ENCODE peak calls at places on chromosomes 6 and 20, in four cellular contexts. One of them, this sample, is unnamed. For H3K4me1, the result is how much of the 10 kb centered on the place peaks cover.

GRCh38 chr6:170136541-170137175 is 154.2 kb downstream of the DLL1 start:
- DNase-seq in thyroid gland: no peak
- DNase-seq in adrenal gland: peak
- DNase-seq in heart left ventricle: no peak
- DNase-seq in this sample: peak

GRCh38 chr6:73180076-73180717 is 45.1 kb downstream of the KHDC1L start:
- DNase-seq in thyroid gland: no peak
- DNase-seq in adrenal gland: no peak
- DNase-seq in heart left ventricle: no peak
- DNase-seq in this sample: no peak

GRCh38 chr20:33541797-33542196 is 51.9 kb downstream of the CBFA2T2 start:
- DNase-seq in thyroid gland: no peak
- DNase-seq in adrenal gland: no peak
- DNase-seq in heart left ventricle: no peak
- DNase-seq in this sample: no peak

GRCh38 chr20:24066075-24066700 is 77.6 kb upstream of the GGTLC1 start:
- DNase-seq in thyroid gland: no peak
- DNase-seq in adrenal gland: no peak
- DNase-seq in heart left ventricle: no peak
- DNase-seq in this sample: no peak

GRCh38 chr6:135850882-135851281 is 619 bp upstream of the PDE7B start:
- DNase-seq in thyroid gland: peak
- DNase-seq in adrenal gland: no peak
- DNase-seq in heart left ventricle: no peak
- DNase-seq in this sample: no peak

GRCh38 chr20:44053046-44053445 is 133.9 kb downstream of the JPH2 start:
- DNase-seq in thyroid gland: no peak
- DNase-seq in adrenal gland: no peak
- DNase-seq in heart left ventricle: no peak
- DNase-seq in this sample: no peak

GRCh38 chr6:47405273-47405672 is 72.3 kb upstream of the CD2AP start:
- DNase-seq in thyroid gland: peak
- DNase-seq in adrenal gland: no peak
- DNase-seq in heart left ventricle: no peak
- DNase-seq in this sample: no peak

GRCh38 chr6:105869835-105870506 is 216.2 kb upstream of the PRDM1 start:
- DNase-seq in thyroid gland: no peak
- DNase-seq in adrenal gland: no peak
- DNase-seq in heart left ventricle: no peak
- DNase-seq in this sample: no peak

GRCh38 chr20:17967595-17968365 is 814 bp downstream of the SNX5 start:
- DNase-seq in thyroid gland: no peak
- DNase-seq in adrenal gland: peak
- DNase-seq in heart left ventricle: no peak
- DNase-seq in this sample: no peak

GRCh38 chr6:161362266-161362665 is 88.4 kb upstream of the AGPAT4 start:
- DNase-seq in thyroid gland: no peak
- DNase-seq in adrenal gland: no peak
- DNase-seq in heart left ventricle: no peak
- DNase-seq in this sample: no peak

GRCh38 chr6:30646450-30647038 is 389 bp upstream of the C6orf136 start:
- DNase-seq in thyroid gland: peak
- DNase-seq in adrenal gland: peak
- DNase-seq in heart left ventricle: peak
- DNase-seq in this sample: peak

GRCh38 chr6:85864453-85865401 is 222.0 kb upstream of the SYNCRIP start:
- DNase-seq in thyroid gland: peak
- DNase-seq in adrenal gland: peak
- DNase-seq in heart left ventricle: no peak
- DNase-seq in this sample: peak

GRCh38 chr6:78605909-78606446 is 261.4 kb upstream of the IRAK1BP1 start:
- DNase-seq in thyroid gland: no peak
- DNase-seq in adrenal gland: no peak
- DNase-seq in heart left ventricle: no peak
- DNase-seq in this sample: no peak

GRCh38 chr20:35963878-35964277 is 4.5 kb upstream of the CNBD2 start:
- DNase-seq in thyroid gland: no peak
- DNase-seq in adrenal gland: no peak
- DNase-seq in heart left ventricle: no peak
- DNase-seq in this sample: no peak

GRCh38 chr20:51854912-51855311 is 52.6 kb upstream of the SALL4 start:
- DNase-seq in thyroid gland: no peak
- DNase-seq in adrenal gland: no peak
- DNase-seq in heart left ventricle: no peak
- DNase-seq in this sample: no peak

GRCh38 chr20:47318027-47318595 is 38.4 kb downstream of the ZMYND8 start:
- DNase-seq in thyroid gland: peak
- DNase-seq in adrenal gland: no peak
- DNase-seq in heart left ventricle: no peak
- DNase-seq in this sample: peak
- H3K4me1 ChIP-seq in thyroid gland: half or more
- H3K4me1 ChIP-seq in adrenal gland: half or more
- H3K4me1 ChIP-seq in heart left ventricle: half or more
- H3K4me1 ChIP-seq in this sample: under half

GRCh38 chr6:33299237-33299944 is 649 bp upstream of the RGL2 start:
- DNase-seq in thyroid gland: peak
- DNase-seq in adrenal gland: peak
- DNase-seq in heart left ventricle: peak
- DNase-seq in this sample: peak
- TF ChIP-seq POLR2A in thyroid gland: peak
- TF ChIP-seq POLR2A in adrenal gland: peak
- TF ChIP-seq POLR2A in heart left ventricle: no peak
- TF ChIP-seq POLR2A in this sample: peak

DNA sequence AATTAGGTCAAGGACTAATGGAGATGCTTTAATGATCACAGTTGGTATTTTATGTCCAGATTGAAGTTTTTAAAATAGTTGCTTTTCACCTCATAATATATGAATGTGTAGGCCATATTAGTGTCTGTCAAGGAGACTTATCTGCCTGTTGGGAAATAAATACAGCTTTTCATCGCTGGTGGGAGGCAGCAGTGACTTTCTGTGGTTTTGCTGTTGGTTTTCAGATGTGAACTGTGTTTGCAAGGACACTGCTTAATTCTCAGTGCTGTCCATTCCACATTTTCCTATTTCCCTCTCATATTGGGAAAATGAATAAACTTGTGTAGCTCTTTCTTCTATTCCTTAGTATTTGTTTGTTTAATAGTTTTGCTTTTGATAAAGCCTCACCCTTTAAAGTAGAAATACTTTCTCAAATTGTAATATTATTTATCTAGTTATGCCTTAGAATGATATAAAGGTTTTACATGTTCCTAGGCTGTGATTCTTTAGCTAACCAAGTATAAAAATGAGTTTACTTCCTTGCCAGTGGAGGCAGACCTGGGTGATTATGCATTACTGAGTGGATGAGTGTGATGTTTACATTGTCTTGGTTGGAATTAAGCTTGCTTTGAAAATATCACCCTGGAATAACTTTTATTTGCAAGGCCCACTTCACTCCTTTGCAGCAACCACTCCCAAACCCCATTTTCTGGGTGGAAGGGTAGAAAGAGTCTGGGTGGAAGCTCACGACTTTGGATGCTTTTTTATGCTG is 3.3 kb downstream of the PLCB4 start:
- DNase-seq in thyroid gland: no peak
- DNase-seq in adrenal gland: no peak
- DNase-seq in heart left ventricle: no peak
- DNase-seq in this sample: no peak
- H3K4me1 ChIP-seq in thyroid gland: under half
- H3K4me1 ChIP-seq in adrenal gland: under half
- H3K4me1 ChIP-seq in heart left ventricle: half or more
- H3K4me1 ChIP-seq in this sample: under half

GRCh38 chr6:14130431-14131075 is 13.0 kb downstream of the CD83 start:
- DNase-seq in thyroid gland: no peak
- DNase-seq in adrenal gland: peak
- DNase-seq in heart left ventricle: no peak
- DNase-seq in this sample: no peak

GRCh38 chr6:14134211-14134910 is 16.8 kb downstream of the CD83 start:
- DNase-seq in thyroid gland: no peak
- DNase-seq in adrenal gland: no peak
- DNase-seq in heart left ventricle: no peak
- DNase-seq in this sample: no peak

GRCh38 chr6:14132244-14133220 is 15.0 kb downstream of the CD83 start:
- DNase-seq in thyroid gland: no peak
- DNase-seq in adrenal gland: no peak
- DNase-seq in heart left ventricle: no peak
- DNase-seq in this sample: no peak

GRCh38 chr6:14131579-14131978 is 14.0 kb downstream of the CD83 start:
- DNase-seq in thyroid gland: no peak
- DNase-seq in adrenal gland: no peak
- DNase-seq in heart left ventricle: no peak
- DNase-seq in this sample: no peak

DNA sequence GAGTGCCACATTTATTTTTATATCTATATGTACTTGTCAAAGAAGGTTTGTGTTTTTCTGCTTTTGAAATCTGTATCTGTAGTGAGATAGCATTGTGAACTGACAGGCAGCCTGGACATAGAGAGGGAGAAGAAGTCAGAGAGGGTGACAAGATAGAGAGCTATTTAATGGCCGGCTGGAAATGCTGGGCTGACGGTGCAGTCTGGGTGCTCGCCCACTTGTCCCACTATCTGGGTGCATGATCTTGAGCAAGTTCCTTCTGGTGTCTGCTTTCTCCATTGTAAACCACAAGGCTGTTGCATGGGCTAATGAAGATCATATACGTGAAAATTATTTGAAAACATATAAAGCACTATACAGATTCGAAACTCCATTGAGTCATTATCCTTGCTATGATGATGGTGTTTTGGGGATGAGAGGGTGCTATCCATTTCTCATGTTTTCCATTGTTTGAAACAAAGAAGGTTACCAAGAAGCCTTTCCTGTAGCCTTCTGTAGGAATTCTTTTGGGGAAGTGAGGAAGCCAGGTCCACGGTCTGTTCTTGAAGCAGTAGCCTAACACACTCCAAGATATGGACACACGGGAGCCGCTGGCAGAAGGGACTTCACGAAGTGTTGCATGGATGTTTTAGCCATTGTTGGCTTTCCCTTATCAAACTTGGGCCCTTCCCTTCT is 18.4 kb downstream of the CD83 start:
- DNase-seq in thyroid gland: no peak
- DNase-seq in adrenal gland: no peak
- DNase-seq in heart left ventricle: no peak
- DNase-seq in this sample: no peak
- TF ChIP-seq POLR2A in thyroid gland: no peak
- TF ChIP-seq POLR2A in adrenal gland: no peak
- TF ChIP-seq POLR2A in heart left ventricle: no peak
- TF ChIP-seq POLR2A in this sample: no peak

GRCh38 chr6:124973780-124974179 is 11.5 kb downstream of the RNF217 start:
- DNase-seq in thyroid gland: no peak
- DNase-seq in adrenal gland: no peak
- DNase-seq in heart left ventricle: no peak
- DNase-seq in this sample: no peak
- H3K4me1 ChIP-seq in thyroid gland: under half
- H3K4me1 ChIP-seq in adrenal gland: under half
- H3K4me1 ChIP-seq in heart left ventricle: under half
- H3K4me1 ChIP-seq in this sample: under half

DNA sequence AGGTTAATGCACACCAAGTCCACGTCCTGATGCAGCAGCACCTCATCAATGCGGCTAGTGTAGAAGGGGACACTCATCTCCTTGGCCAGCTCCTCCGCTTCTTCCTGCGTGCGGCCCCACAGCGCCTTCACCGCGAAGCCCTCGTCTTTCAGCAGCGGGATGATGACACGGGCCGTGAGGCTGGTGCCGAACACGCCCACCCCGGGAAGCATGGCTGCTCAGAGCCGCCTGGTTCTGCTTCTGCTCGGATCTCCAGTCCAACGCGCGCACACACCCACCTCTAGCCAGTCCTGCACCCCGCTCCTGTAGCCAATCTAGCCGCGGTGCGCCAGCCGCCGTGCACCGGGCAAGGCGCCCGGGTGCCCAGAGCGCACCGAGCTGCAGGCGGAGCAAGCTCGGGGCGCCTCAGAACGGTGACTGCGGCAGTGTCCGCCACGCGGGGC is 700 bp downstream of the GFOD1 start:
- DNase-seq in thyroid gland: peak
- DNase-seq in adrenal gland: peak
- DNase-seq in heart left ventricle: peak
- DNase-seq in this sample: peak
- TF ChIP-seq POLR2A in thyroid gland: no peak
- TF ChIP-seq POLR2A in adrenal gland: no peak
- TF ChIP-seq POLR2A in heart left ventricle: no peak
- TF ChIP-seq POLR2A in this sample: no peak

GRCh38 chr20:50435397-50436051 is 74.7 kb upstream of the PTPN1 start:
- DNase-seq in thyroid gland: no peak
- DNase-seq in adrenal gland: no peak
- DNase-seq in heart left ventricle: no peak
- DNase-seq in this sample: no peak

GRCh38 chr20:50434653-50435396 is 75.4 kb upstream of the PTPN1 start:
- DNase-seq in thyroid gland: no peak
- DNase-seq in adrenal gland: no peak
- DNase-seq in heart left ventricle: no peak
- DNase-seq in this sample: no peak

GRCh38 chr20:50434321-50434652 is 75.9 kb upstream of the PTPN1 start:
- DNase-seq in thyroid gland: no peak
- DNase-seq in adrenal gland: no peak
- DNase-seq in heart left ventricle: no peak
- DNase-seq in this sample: no peak

GRCh38 chr20:50431066-50431450 is 79.1 kb upstream of the PTPN1 start:
- DNase-seq in thyroid gland: peak
- DNase-seq in adrenal gland: no peak
- DNase-seq in heart left ventricle: no peak
- DNase-seq in this sample: no peak

GRCh38 chr20:50433001-50433400 is 77.2 kb upstream of the PTPN1 start:
- DNase-seq in thyroid gland: no peak
- DNase-seq in adrenal gland: no peak
- DNase-seq in heart left ventricle: no peak
- DNase-seq in this sample: no peak
- H3K4me1 ChIP-seq in thyroid gland: under half
- H3K4me1 ChIP-seq in adrenal gland: under half
- H3K4me1 ChIP-seq in heart left ventricle: under half
- H3K4me1 ChIP-seq in this sample: under half

DNA sequence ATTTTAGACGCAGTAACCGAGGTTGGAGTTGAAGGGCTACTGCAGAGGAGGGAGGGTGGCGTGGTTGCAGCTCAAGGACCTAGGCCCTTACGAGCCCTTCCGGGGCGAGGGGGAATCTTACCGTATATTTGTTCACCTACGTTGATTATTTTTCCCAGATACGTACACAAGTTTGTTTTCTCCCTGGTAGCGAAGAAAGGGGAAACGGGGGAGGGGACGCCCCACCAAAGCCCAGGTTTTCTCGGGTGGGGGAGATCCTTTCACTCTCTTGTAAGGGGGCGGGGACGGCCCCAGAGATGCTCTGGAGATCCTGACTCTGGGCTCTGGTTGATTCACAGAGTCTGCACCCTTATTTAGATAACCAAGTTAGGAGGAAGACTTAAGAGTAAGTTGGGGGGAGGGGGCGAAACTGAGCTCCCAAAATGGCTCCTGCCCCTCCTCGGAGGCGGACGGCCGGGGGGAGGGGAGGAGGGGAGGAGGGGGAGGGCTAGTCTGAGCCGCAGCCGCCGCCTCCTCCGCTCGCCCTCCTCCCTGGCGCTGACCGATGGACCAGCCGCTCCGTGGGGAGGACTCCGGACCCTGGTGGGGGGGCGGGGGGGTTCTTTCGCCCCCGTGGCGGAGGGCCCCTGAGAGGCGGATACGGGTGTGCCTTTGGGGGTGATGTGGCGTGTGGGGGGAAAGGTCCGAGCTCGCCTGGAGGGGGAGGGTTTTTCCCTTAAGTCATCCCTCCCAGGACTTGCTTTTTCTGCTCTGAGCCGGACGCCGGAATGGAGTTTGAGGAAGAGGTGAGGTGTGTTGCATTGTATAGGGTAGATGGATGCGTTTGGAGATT is 2.2 kb downstream of the BRD2 start:
- DNase-seq in thyroid gland: peak
- DNase-seq in adrenal gland: peak
- DNase-seq in heart left ventricle: peak
- DNase-seq in this sample: peak
- TF ChIP-seq POLR2A in thyroid gland: no peak
- TF ChIP-seq POLR2A in adrenal gland: no peak
- TF ChIP-seq POLR2A in heart left ventricle: no peak
- TF ChIP-seq POLR2A in this sample: no peak